ENCODE peak calls at places on chromosomes 6 and 20, in six cellular contexts. Y, C, B, P, J and G are unnamed samples.

GRCh38 chr6:20325641-20326421 is 75.8 kb upstream of the E2F3 start:
- DNase-seq in P (peak), B (no peak), C (peak), J (no peak), Y (peak), G (no peak)

GRCh38 chr20:23514848-23515247 is 23.9 kb downstream of the CST8 start:
- DNase-seq in B (no peak), J (no peak), P (no peak), C (no peak), Y (no peak), G (no peak)

GRCh38 chr20:30919514-30920188 is 337.8 kb upstream of the DEFB115 start:
- DNase-seq in Y (no peak), P (no peak), B (no peak), C (no peak), J (no peak), G (no peak)

GRCh38 chr20:1499528-1500420 is 8.6 kb upstream of the SIRPB2 start:
- DNase-seq in B (no peak), C (no peak), P (no peak), Y (no peak), J (no peak), G (no peak)

GRCh38 chr6:144349690-144350132 is 64.6 kb downstream of the UTRN start:
- DNase-seq in Y (peak), C (peak), P (peak), B (no peak), J (no peak), G (peak)

GRCh38 chr6:108200631-108201030 is 34.8 kb downstream of the NR2E1 start:
- DNase-seq in C (peak), B (no peak), J (no peak), Y (peak), P (peak), G (peak)

GRCh38 chr6:37788259-37788658 is 31.3 kb upstream of the ZFAND3 start:
- DNase-seq in C (no peak), J (no peak), P (no peak), B (no peak), Y (peak), G (no peak)

GRCh38 chr6:13700232-13700631 is 11.4 kb downstream of the RANBP9 start:
- DNase-seq in C (no peak), P (no peak), Y (no peak), J (no peak), B (no peak), G (no peak)

GRCh38 chr20:5919634-5920544 is 30.4 kb downstream of the TRMT6 start:
- DNase-seq in J (no peak), Y (no peak), P (no peak), B (no peak), C (peak), G (peak)

GRCh38 chr20:13819885-13820645 is 35.2 kb downstream of the NDUFAF5 start:
- DNase-seq in C (peak), J (no peak), P (peak), B (no peak), Y (peak), G (peak)

GRCh38 chr20:2822073-2822472 is 5.9 kb downstream of the TMEM239 start:
- DNase-seq in J (no peak), B (no peak), P (peak), C (peak), Y (no peak), G (no peak)

GRCh38 chr6:18792832-18793231 is 405.7 kb downstream of the RNF144B start:
- DNase-seq in P (no peak), Y (no peak), B (no peak), C (no peak), J (no peak), G (no peak)

GRCh38 chr20:61814244-61814643 is 251.4 kb downstream of the TAF4 start:
- DNase-seq in P (no peak), J (no peak), Y (no peak), C (no peak), B (peak), G (no peak)

GRCh38 chr20:15143478-15143877 is 806.1 kb upstream of the FLRT3 start:
- DNase-seq in Y (no peak), C (no peak), P (no peak), B (no peak), J (no peak), G (no peak)

GRCh38 chr20:9110365-9110764 is 41.5 kb downstream of the PLCB4 start:
- DNase-seq in J (no peak), P (peak), Y (peak), B (no peak), C (no peak), G (peak)

GRCh38 chr6:105250523-105250922 is 70.7 kb upstream of the POPDC3 start:
- DNase-seq in B (no peak), P (no peak), Y (no peak), C (peak), J (no peak), G (no peak)

GRCh38 chr6:21953831-21954801 is 342.7 kb downstream of the PRL start:
- DNase-seq in B (no peak), Y (no peak), J (peak), C (peak), P (peak), G (peak)

GRCh38 chr20:63154395-63154794 is 61.5 kb downstream of the YTHDF1 start:
- DNase-seq in C (no peak), J (no peak), Y (no peak), P (no peak), B (no peak), G (no peak)

GRCh38 chr20:58552366-58552934 is 37.3 kb upstream of the APCDD1L start:
- DNase-seq in J (no peak), B (no peak), P (no peak), Y (no peak), C (no peak), G (no peak)

GRCh38 chr20:48686238-48687096 is 141.3 kb downstream of the PREX1 start:
- DNase-seq in B (no peak), Y (peak), P (no peak), J (no peak), C (peak), G (peak)

GRCh38 chr6:30743099-30744053 is 889 bp upstream of the FLOT1 start:
- DNase-seq in J (peak), B (peak), P (peak), Y (peak), C (peak), G (peak)

GRCh38 chr20:47318596-47319516 is 37.6 kb downstream of the ZMYND8 start:
- DNase-seq in P (peak), C (peak), J (peak), Y (peak), B (peak), G (peak)

GRCh38 chr20:60764328-60764727 is 487.7 kb upstream of the CDH4 start:
- DNase-seq in J (no peak), B (no peak), Y (no peak), C (no peak), P (no peak), G (no peak)

GRCh38 chr6:25389501-25389900 is 110.3 kb downstream of the CARMIL1 start:
- DNase-seq in J (no peak), B (no peak), C (peak), P (no peak), Y (peak), G (peak)

GRCh38 chr6:1853761-1854160 is 244.0 kb downstream of the FOXC1 start:
- DNase-seq in C (no peak), P (no peak), B (no peak), J (no peak), Y (no peak), G (no peak)

GRCh38 chr6:139801571-139802321 is 427.3 kb upstream of the CITED2 start:
- DNase-seq in C (peak), Y (peak), P (peak), J (no peak), B (no peak), G (peak)

GRCh38 chr20:37394543-37395410 is 48.8 kb downstream of the SRC start:
- DNase-seq in C (no peak), J (no peak), P (no peak), B (peak), Y (no peak), G (no peak)

GRCh38 chr20:22232473-22232872 is 351.9 kb downstream of the FOXA2 start:
- DNase-seq in C (no peak), P (no peak), B (no peak), Y (no peak), J (no peak), G (no peak)
- H3K4me3 ChIP-seq in C (no peak), P (no peak), B (no peak), Y (no peak), J (no peak), G (no peak)

GRCh38 chr6:33289784-33290315 is 449 bp downstream of the PFDN6 start:
- DNase-seq in J (no peak), Y (peak), P (no peak), C (no peak), B (no peak), G (no peak)
- H3K4me3 ChIP-seq in J (peak), Y (peak), P (peak), C (peak), B (peak), G (peak)

GRCh38 chr20:4451487-4451886 is 270.2 kb upstream of the PRND start:
- DNase-seq in J (no peak), B (no peak), Y (no peak), C (no peak), P (no peak), G (no peak)

GRCh38 chr20:4445331-4445730 is 276.4 kb upstream of the PRND start:
- DNase-seq in P (no peak), B (no peak), C (no peak), Y (no peak), J (no peak), G (no peak)

GRCh38 chr20:4445780-4446179 is 275.9 kb upstream of the PRND start:
- DNase-seq in P (no peak), J (no peak), C (peak), Y (no peak), B (no peak), G (no peak)

GRCh38 chr20:4453369-4453768 is 268.3 kb upstream of the PRND start:
- DNase-seq in B (no peak), P (no peak), J (no peak), Y (no peak), C (peak), G (no peak)

GRCh38 chr20:4449977-4450715 is 271.6 kb upstream of the PRND start:
- DNase-seq in P (peak), B (no peak), Y (peak), C (peak), J (no peak), G (peak)
- H3K4me3 ChIP-seq in P (no peak), B (no peak), Y (no peak), C (no peak), J (no peak), G (no peak)

GRCh38 chr6:158232445-158233213 is 64.5 kb downstream of the GTF2H5 start:
- DNase-seq in P (peak), C (peak), J (peak), B (peak), Y (peak), G (peak)
- H3K4me3 ChIP-seq in P (peak), C (peak), J (peak), B (peak), Y (peak), G (peak)

GRCh38 chr6:27290850-27291208 is 21.2 kb downstream of the POM121L2 start:
- DNase-seq in C (no peak), B (no peak), Y (no peak), J (no peak), P (no peak), G (no peak)

GRCh38 chr6:27286141-27286540 is 25.9 kb downstream of the POM121L2 start:
- DNase-seq in C (no peak), J (no peak), B (no peak), Y (no peak), P (no peak), G (no peak)

GRCh38 chr6:27287751-27288135 is 24.3 kb downstream of the POM121L2 start:
- DNase-seq in C (no peak), Y (no peak), P (no peak), B (no peak), J (no peak), G (no peak)

GRCh38 chr6:27290065-27290849 is 21.8 kb downstream of the POM121L2 start:
- DNase-seq in B (no peak), P (peak), J (no peak), Y (peak), C (peak), G (peak)

GRCh38 chr6:27288136-27289044 is 23.7 kb downstream of the POM121L2 start:
- DNase-seq in Y (no peak), C (no peak), J (no peak), P (no peak), B (no peak), G (no peak)
- H3K4me3 ChIP-seq in Y (no peak), C (no peak), J (no peak), P (peak), B (no peak), G (peak)

GRCh38 chr6:148760143-148760505 is 13.3 kb downstream of the UST start:
- DNase-seq in C (no peak), Y (no peak), B (no peak), J (no peak), P (no peak), G (no peak)
- H3K4me3 ChIP-seq in C (peak), Y (peak), B (peak), J (no peak), P (no peak), G (no peak)

DNA sequence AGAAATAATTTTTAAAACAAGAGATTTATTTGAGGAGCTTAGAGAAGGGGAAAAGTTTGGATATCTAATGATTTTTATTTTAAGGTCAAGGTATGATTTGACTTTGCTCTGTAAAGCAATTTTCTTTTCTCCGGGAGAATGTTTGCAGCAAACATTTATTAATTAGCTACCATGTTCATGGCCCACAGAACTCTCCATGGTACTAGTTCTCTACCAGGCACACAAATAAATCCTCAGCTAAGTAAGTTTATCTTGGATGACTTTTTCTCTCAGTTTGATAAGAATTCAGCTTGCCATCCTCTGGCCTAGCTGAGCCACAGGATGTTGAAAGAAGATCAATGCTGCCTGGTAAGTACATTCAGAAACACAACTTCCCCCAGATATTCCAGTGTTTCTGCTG is 94.3 kb downstream of the PHACTR3 start:
- DNase-seq in C (no peak), J (no peak), B (no peak), Y (no peak), P (no peak), G (no peak)
- H3K4me3 ChIP-seq in C (no peak), J (no peak), B (no peak), Y (no peak), P (no peak), G (no peak)

GRCh38 chr6:109457596-109457996 is 2.0 kb upstream of the MICAL1 start:
- DNase-seq in Y (no peak), C (no peak), B (no peak), J (no peak), P (no peak), G (no peak)
- H3K4me3 ChIP-seq in Y (peak), C (no peak), B (no peak), J (no peak), P (no peak), G (no peak)